ENCODE peak calls at places on chromosomes 12 and 14, in seven cellular contexts. W, P, V, J, Z, U and X are unnamed samples.

GRCh38 chr14:23147676-23148075 is 28.6 kb upstream of the CEBPE start:
- DNase-seq in W (no peak), P (no peak), V (no peak), J (no peak), Z (peak; percentile 70), U (no peak), X (no peak)

GRCh38 chr14:61673305-61673704 is 22.0 kb upstream of the HIF1A start:
- DNase-seq in W (no peak), P (no peak), V (no peak), J (no peak), Z (no peak), U (no peak), X (no peak)

GRCh38 chr14:96754845-96755184 is 42.4 kb upstream of the VRK1 start:
- DNase-seq in W (no peak), P (peak; percentile 100), V (no peak), J (no peak), Z (peak; percentile 12), U (no peak), X (no peak)

GRCh38 chr12:110585231-110585799 is 2.2 kb upstream of the PPTC7 start:
- DNase-seq in W (no peak), P (no peak), V (peak; percentile 20), J (no peak), Z (peak; percentile 42), U (no peak), X (no peak)

GRCh38 chr12:29026419-29026818 is 122.7 kb upstream of the FAR2 start:
- DNase-seq in W (no peak), P (no peak), V (no peak), J (no peak), Z (no peak), U (no peak), X (no peak)

GRCh38 chr12:91289881-91290280 is 107.3 kb upstream of the DCN start:
- DNase-seq in W (no peak), P (no peak), V (no peak), J (no peak), Z (no peak), U (no peak), X (no peak)

GRCh38 chr14:94917041-94917600 is 147.2 kb upstream of the GSC start:
- DNase-seq in W (no peak), P (no peak), V (no peak), J (no peak), Z (no peak), U (no peak), X (no peak)

GRCh38 chr12:42812086-42812485 is 222.5 kb upstream of the PRICKLE1 start:
- DNase-seq in W (no peak), P (no peak), V (no peak), J (no peak), Z (no peak), U (no peak), X (no peak)

GRCh38 chr14:103126088-103126872 is 3.0 kb downstream of the TNFAIP2 start:
- DNase-seq in W (no peak), P (no peak), V (no peak), J (no peak), Z (no peak), U (no peak), X (no peak)

GRCh38 chr12:110243227-110243626 is 37.8 kb upstream of the ATP2A2 start:
- DNase-seq in W (no peak), P (no peak), V (no peak), J (no peak), Z (no peak), U (no peak), X (no peak)

GRCh38 chr12:46677749-46678148 is 148.0 kb downstream of the SLC38A4 start:
- DNase-seq in W (no peak), P (no peak), V (no peak), J (no peak), Z (peak; percentile 53), U (no peak), X (no peak)

GRCh38 chr12:74382994-74383393 is 154.6 kb upstream of the ATXN7L3B start:
- DNase-seq in W (no peak), P (no peak), V (no peak), J (no peak), Z (no peak), U (no peak), X (no peak)

GRCh38 chr12:53563452-53563851 is 56.2 kb upstream of the NPFF start:
- DNase-seq in W (no peak), P (no peak), V (no peak), J (no peak), Z (no peak), U (no peak), X (no peak)

GRCh38 chr12:40474630-40475029 is 217.6 kb upstream of the CNTN1 start:
- DNase-seq in W (no peak), P (no peak), V (no peak), J (no peak), Z (no peak), U (no peak), X (no peak)

GRCh38 chr12:59929091-59929490 is 333.3 kb downstream of the SLC16A7 start:
- DNase-seq in W (no peak), P (no peak), V (peak; percentile 52), J (no peak), Z (peak; percentile 83), U (no peak), X (no peak)

GRCh38 chr14:104293851-104294627 is 155.7 kb downstream of the KIF26A start:
- DNase-seq in W (no peak), P (no peak), V (no peak), J (no peak), Z (no peak), U (no peak), X (no peak)

GRCh38 chr12:117966511-117966910 is 2.3 kb downstream of the KSR2 start:
- DNase-seq in W (no peak), P (no peak), V (no peak), J (no peak), Z (no peak), U (no peak), X (no peak)

GRCh38 chr12:124322271-124322998 is 27.5 kb downstream of the RFLNA start:
- DNase-seq in W (no peak), P (no peak), V (no peak), J (no peak), Z (peak; percentile 20), U (no peak), X (no peak)

GRCh38 chr12:98188649-98189048 is 326.7 kb upstream of the TMPO start:
- DNase-seq in W (no peak), P (no peak), V (no peak), J (no peak), Z (peak; percentile 4), U (no peak), X (no peak)

GRCh38 chr14:92646952-92647461 is 101.4 kb downstream of the LGMN start:
- DNase-seq in W (no peak), P (no peak), V (peak; percentile 65), J (no peak), Z (peak; percentile 86), U (no peak), X (no peak)

GRCh38 chr12:1662761-1663439 is 28.0 kb upstream of the ADIPOR2 start:
- DNase-seq in W (no peak), P (peak; percentile 15), V (no peak), J (peak; percentile 52), Z (peak; percentile 28), U (peak; percentile 26), X (peak; percentile 30)

GRCh38 chr14:68987653-68988036 is 8.5 kb upstream of the ACTN1 start:
- DNase-seq in W (no peak), P (peak; percentile 12), V (no peak), J (no peak), Z (no peak), U (no peak), X (no peak)

GRCh38 chr12:113889076-113889475 is 77.0 kb downstream of the RBM19 start:
- DNase-seq in W (no peak), P (no peak), V (peak; percentile 85), J (peak; percentile 50), Z (peak; percentile 1), U (no peak), X (no peak)

GRCh38 chr12:34033628-34034296 is 11.5 kb downstream of the ALG10 start:
- DNase-seq in W (no peak), P (no peak), V (peak; percentile 11), J (no peak), Z (peak; percentile 45), U (no peak), X (no peak)

GRCh38 chr12:4997939-4998338 is 45.7 kb upstream of the KCNA5 start:
- DNase-seq in W (no peak), P (no peak), V (peak; percentile 87), J (no peak), Z (peak; percentile 95), U (no peak), X (no peak)

GRCh38 chr12:124480469-124481256 is 86.7 kb downstream of the NCOR2 start:
- DNase-seq in W (no peak), P (peak; percentile 84), V (peak; percentile 47), J (peak; percentile 71), Z (peak; percentile 78), U (no peak), X (peak; percentile 22)

GRCh38 chr14:76812093-76812421 is 625 bp downstream of the ANGEL1 start:
- DNase-seq in W (peak; percentile 9), P (no peak), V (no peak), J (peak; percentile 30), Z (no peak), U (no peak), X (no peak)

GRCh38 chr14:37650356-37651037 is 55.1 kb downstream of the TTC6 start:
- DNase-seq in W (no peak), P (no peak), V (no peak), J (no peak), Z (no peak), U (no peak), X (no peak)

GRCh38 chr14:37584211-37585100 is 10.6 kb downstream of the FOXA1 start:
- DNase-seq in W (no peak), P (no peak), V (no peak), J (no peak), Z (no peak), U (no peak), X (no peak)

GRCh38 chr14:56666716-56667115 is 87.1 kb downstream of the TMEM260 start:
- DNase-seq in W (no peak), P (no peak), V (no peak), J (no peak), Z (peak; percentile 26), U (no peak), X (no peak)

GRCh38 chr14:93742761-93743160 is 45.5 kb downstream of the PRIMA1 start:
- DNase-seq in W (no peak), P (no peak), V (no peak), J (no peak), Z (no peak), U (no peak), X (no peak)

GRCh38 chr12:128551266-128552025 is 272.3 kb downstream of the SLC15A4 start:
- DNase-seq in W (no peak), P (peak; percentile 82), V (no peak), J (no peak), Z (no peak), U (no peak), X (no peak)

GRCh38 chr12:53532026-53532425 is 24.7 kb upstream of the NPFF start:
- DNase-seq in W (no peak), P (peak; percentile 90), V (no peak), J (no peak), Z (no peak), U (no peak), X (no peak)

GRCh38 chr12:116265361-116266128 is 11.9 kb downstream of the MED13L start:
- DNase-seq in W (no peak), P (no peak), V (peak; percentile 22), J (no peak), Z (peak; percentile 44), U (no peak), X (no peak)

GRCh38 chr12:10213168-10214130 is 772 bp downstream of the GABARAPL1 start:
- DNase-seq in W (peak; percentile 67), P (peak; percentile 5), V (peak; percentile 82), J (peak; percentile 88), Z (peak; percentile 91), U (peak; percentile 59), X (peak; percentile 77)

GRCh38 chr14:76514599-76514998 is 138.7 kb downstream of the ESRRB start:
- DNase-seq in W (no peak), P (no peak), V (no peak), J (no peak), Z (peak; percentile 9), U (no peak), X (no peak)

GRCh38 chr12:32106153-32106516 is 512 bp upstream of the BICD1 start:
- DNase-seq in W (no peak), P (no peak), V (no peak), J (no peak), Z (no peak), U (no peak), X (no peak)

GRCh38 chr14:20631023-20631820 is 10.3 kb downstream of the OR6S1 start:
- DNase-seq in W (peak; percentile 47), P (peak; percentile 66), V (peak; percentile 31), J (no peak), Z (peak; percentile 70), U (no peak), X (no peak)